ENCODE peak calls at places on chromosomes 11 and 22, in six cellular contexts. One of them, this sample, is unnamed. For H3K27me3, the result is how much of the 10 kb centered on the place peaks cover.

GRCh38 chr11:47631473-47631872 is 10.9 kb downstream of the MTCH2 start:
- DNase-seq in CD8-positive, alpha-beta T cell: no peak
- DNase-seq in WERI-Rb-1: no peak
- DNase-seq in MM.1S: no peak
- DNase-seq in fibroblast of lung: no peak
- DNase-seq in stomach: no peak
- DNase-seq in this sample: no peak

GRCh38 chr11:7967826-7968225 is 2.6 kb upstream of the NLRP10 start:
- DNase-seq in CD8-positive, alpha-beta T cell: no peak
- DNase-seq in WERI-Rb-1: no peak
- DNase-seq in MM.1S: no peak
- DNase-seq in fibroblast of lung: peak
- DNase-seq in stomach: no peak
- DNase-seq in this sample: no peak

GRCh38 chr11:110921742-110922200 is 209.5 kb upstream of the ARHGAP20 start:
- DNase-seq in CD8-positive, alpha-beta T cell: no peak
- DNase-seq in WERI-Rb-1: peak
- DNase-seq in MM.1S: no peak
- DNase-seq in fibroblast of lung: peak
- DNase-seq in stomach: peak
- DNase-seq in this sample: no peak

GRCh38 chr11:70860855-70861254 is 391.5 kb downstream of the SHANK2 start:
- DNase-seq in CD8-positive, alpha-beta T cell: no peak
- DNase-seq in WERI-Rb-1: peak
- DNase-seq in MM.1S: no peak
- DNase-seq in fibroblast of lung: no peak
- DNase-seq in stomach: no peak
- DNase-seq in this sample: no peak

GRCh38 chr11:86091566-86091965 is 22.7 kb upstream of the PICALM start:
- DNase-seq in CD8-positive, alpha-beta T cell: no peak
- DNase-seq in WERI-Rb-1: no peak
- DNase-seq in MM.1S: no peak
- DNase-seq in fibroblast of lung: peak
- DNase-seq in stomach: no peak
- DNase-seq in this sample: no peak

GRCh38 chr22:50305658-50306566 is 1.5 kb downstream of the PLXNB2 start:
- DNase-seq in CD8-positive, alpha-beta T cell: no peak
- DNase-seq in WERI-Rb-1: peak
- DNase-seq in MM.1S: no peak
- DNase-seq in fibroblast of lung: peak
- DNase-seq in stomach: peak
- DNase-seq in this sample: peak

GRCh38 chr11:88402784-88403183 is 65.2 kb upstream of the CTSC start:
- DNase-seq in CD8-positive, alpha-beta T cell: no peak
- DNase-seq in WERI-Rb-1: no peak
- DNase-seq in MM.1S: no peak
- DNase-seq in fibroblast of lung: peak
- DNase-seq in stomach: no peak
- DNase-seq in this sample: no peak

GRCh38 chr11:102267602-102268001 is 49.7 kb upstream of the BIRC3 start:
- DNase-seq in CD8-positive, alpha-beta T cell: no peak
- DNase-seq in WERI-Rb-1: no peak
- DNase-seq in MM.1S: no peak
- DNase-seq in fibroblast of lung: peak
- DNase-seq in stomach: no peak
- DNase-seq in this sample: no peak

GRCh38 chr22:49600891-49601431 is 226.7 kb downstream of the BRD1 start:
- DNase-seq in CD8-positive, alpha-beta T cell: peak
- DNase-seq in WERI-Rb-1: no peak
- DNase-seq in MM.1S: no peak
- DNase-seq in fibroblast of lung: no peak
- DNase-seq in stomach: no peak
- DNase-seq in this sample: no peak

GRCh38 chr11:33375688-33376311 is 118.6 kb downstream of the HIPK3 start:
- DNase-seq in CD8-positive, alpha-beta T cell: no peak
- DNase-seq in WERI-Rb-1: peak
- DNase-seq in MM.1S: peak
- DNase-seq in fibroblast of lung: peak
- DNase-seq in stomach: no peak
- DNase-seq in this sample: peak

GRCh38 chr22:37930952-37931440 is 22.4 kb downstream of the C22orf23 start:
- DNase-seq in CD8-positive, alpha-beta T cell: no peak
- DNase-seq in WERI-Rb-1: no peak
- DNase-seq in MM.1S: no peak
- DNase-seq in fibroblast of lung: no peak
- DNase-seq in stomach: no peak
- DNase-seq in this sample: no peak

GRCh38 chr11:127492025-127492424 is 491.5 kb upstream of the KIRREL3 start:
- DNase-seq in CD8-positive, alpha-beta T cell: no peak
- DNase-seq in WERI-Rb-1: no peak
- DNase-seq in MM.1S: no peak
- DNase-seq in fibroblast of lung: peak
- DNase-seq in stomach: no peak
- DNase-seq in this sample: no peak

GRCh38 chr11:128521697-128522062 is 65.7 kb downstream of the ETS1 start:
- DNase-seq in CD8-positive, alpha-beta T cell: peak
- DNase-seq in WERI-Rb-1: no peak
- DNase-seq in MM.1S: peak
- DNase-seq in fibroblast of lung: peak
- DNase-seq in stomach: no peak
- DNase-seq in this sample: peak

GRCh38 chr11:116865696-116866095 is 28.3 kb upstream of the APOA1 start:
- DNase-seq in CD8-positive, alpha-beta T cell: no peak
- DNase-seq in WERI-Rb-1: no peak
- DNase-seq in MM.1S: no peak
- DNase-seq in fibroblast of lung: no peak
- DNase-seq in stomach: no peak
- DNase-seq in this sample: no peak

GRCh38 chr11:36362902-36363301 is 66.8 kb downstream of the PRR5L start:
- DNase-seq in CD8-positive, alpha-beta T cell: no peak
- DNase-seq in WERI-Rb-1: no peak
- DNase-seq in MM.1S: no peak
- DNase-seq in fibroblast of lung: peak
- DNase-seq in stomach: no peak
- DNase-seq in this sample: no peak

GRCh38 chr11:134244593-134244992 is 8.6 kb downstream of the THYN1 start:
- DNase-seq in CD8-positive, alpha-beta T cell: no peak
- DNase-seq in WERI-Rb-1: no peak
- DNase-seq in MM.1S: peak
- DNase-seq in fibroblast of lung: no peak
- DNase-seq in stomach: no peak
- DNase-seq in this sample: no peak

GRCh38 chr22:47303161-47303890 is 540.9 kb downstream of the TBC1D22A start:
- DNase-seq in CD8-positive, alpha-beta T cell: no peak
- DNase-seq in WERI-Rb-1: no peak
- DNase-seq in MM.1S: no peak
- DNase-seq in fibroblast of lung: no peak
- DNase-seq in stomach: no peak
- DNase-seq in this sample: no peak

GRCh38 chr11:9755561-9755960 is 91.7 kb downstream of the SWAP70 start:
- DNase-seq in CD8-positive, alpha-beta T cell: no peak
- DNase-seq in WERI-Rb-1: no peak
- DNase-seq in MM.1S: no peak
- DNase-seq in fibroblast of lung: peak
- DNase-seq in stomach: no peak
- DNase-seq in this sample: no peak

GRCh38 chr11:60122414-60123036 is 34.1 kb downstream of the MS4A2 start:
- DNase-seq in CD8-positive, alpha-beta T cell: no peak
- DNase-seq in WERI-Rb-1: no peak
- DNase-seq in MM.1S: no peak
- DNase-seq in fibroblast of lung: no peak
- DNase-seq in stomach: no peak
- DNase-seq in this sample: no peak

GRCh38 chr11:60121259-60121658 is 32.8 kb downstream of the MS4A2 start:
- DNase-seq in CD8-positive, alpha-beta T cell: no peak
- DNase-seq in WERI-Rb-1: peak
- DNase-seq in MM.1S: no peak
- DNase-seq in fibroblast of lung: no peak
- DNase-seq in stomach: no peak
- DNase-seq in this sample: no peak

GRCh38 chr11:60116996-60117790 is 28.7 kb downstream of the MS4A2 start:
- DNase-seq in CD8-positive, alpha-beta T cell: no peak
- DNase-seq in WERI-Rb-1: no peak
- DNase-seq in MM.1S: no peak
- DNase-seq in fibroblast of lung: no peak
- DNase-seq in stomach: no peak
- DNase-seq in this sample: no peak

GRCh38 chr11:60118333-60118732 is 29.9 kb downstream of the MS4A2 start:
- DNase-seq in CD8-positive, alpha-beta T cell: no peak
- DNase-seq in WERI-Rb-1: no peak
- DNase-seq in MM.1S: no peak
- DNase-seq in fibroblast of lung: no peak
- DNase-seq in stomach: no peak
- DNase-seq in this sample: no peak

DNA sequence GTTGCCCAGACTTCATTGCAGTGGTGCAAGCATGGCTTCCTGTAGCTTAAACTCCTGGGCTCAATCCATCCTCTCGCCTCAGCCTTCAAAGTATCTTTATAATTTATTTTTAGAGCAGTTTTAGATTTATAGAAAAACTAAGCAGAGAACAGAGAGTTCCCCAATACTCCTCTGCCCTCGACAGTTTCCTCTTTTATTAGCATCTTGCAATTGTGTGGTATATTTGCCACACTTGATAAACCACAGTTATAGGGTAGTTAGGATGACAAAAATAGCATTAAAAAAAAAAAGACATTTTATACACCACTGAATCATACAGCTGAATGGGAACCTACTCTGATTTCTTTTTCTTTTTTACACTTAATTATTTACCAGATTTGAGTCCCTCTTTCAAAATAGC is 31.2 kb downstream of the MS4A2 start:
- DNase-seq in CD8-positive, alpha-beta T cell: no peak
- DNase-seq in WERI-Rb-1: no peak
- DNase-seq in MM.1S: no peak
- DNase-seq in fibroblast of lung: no peak
- DNase-seq in stomach: no peak
- DNase-seq in this sample: no peak
- H3K27ac ChIP-seq in CD8-positive, alpha-beta T cell: no peak
- H3K27ac ChIP-seq in WERI-Rb-1: no peak
- H3K27ac ChIP-seq in MM.1S: no peak
- H3K27ac ChIP-seq in fibroblast of lung: no peak
- H3K27ac ChIP-seq in stomach: no peak
- H3K27ac ChIP-seq in this sample: no peak

GRCh38 chr22:17769013-17769715 is 5.1 kb downstream of the BID start:
- DNase-seq in CD8-positive, alpha-beta T cell: no peak
- DNase-seq in WERI-Rb-1: no peak
- DNase-seq in MM.1S: no peak
- DNase-seq in fibroblast of lung: no peak
- DNase-seq in stomach: no peak
- DNase-seq in this sample: no peak
- TF ChIP-seq CTCF in CD8-positive, alpha-beta T cell: no peak
- TF ChIP-seq CTCF in WERI-Rb-1: no peak
- TF ChIP-seq CTCF in MM.1S: no peak
- TF ChIP-seq CTCF in fibroblast of lung: no peak
- TF ChIP-seq CTCF in stomach: no peak
- TF ChIP-seq CTCF in this sample: no peak

GRCh38 chr11:78161346-78161745 is 21.9 kb upstream of the ALG8 start:
- DNase-seq in CD8-positive, alpha-beta T cell: no peak
- DNase-seq in WERI-Rb-1: no peak
- DNase-seq in MM.1S: no peak
- DNase-seq in fibroblast of lung: no peak
- DNase-seq in stomach: no peak
- DNase-seq in this sample: no peak

GRCh38 chr11:78164471-78164870 is 24.0 kb downstream of the KCTD21 start:
- DNase-seq in CD8-positive, alpha-beta T cell: no peak
- DNase-seq in WERI-Rb-1: no peak
- DNase-seq in MM.1S: no peak
- DNase-seq in fibroblast of lung: no peak
- DNase-seq in stomach: no peak
- DNase-seq in this sample: no peak

GRCh38 chr11:78160557-78160956 is 21.1 kb upstream of the ALG8 start:
- DNase-seq in CD8-positive, alpha-beta T cell: no peak
- DNase-seq in WERI-Rb-1: no peak
- DNase-seq in MM.1S: no peak
- DNase-seq in fibroblast of lung: no peak
- DNase-seq in stomach: no peak
- DNase-seq in this sample: no peak

GRCh38 chr11:78163828-78164227 is 24.4 kb upstream of the ALG8 start:
- DNase-seq in CD8-positive, alpha-beta T cell: no peak
- DNase-seq in WERI-Rb-1: no peak
- DNase-seq in MM.1S: no peak
- DNase-seq in fibroblast of lung: no peak
- DNase-seq in stomach: no peak
- DNase-seq in this sample: no peak

DNA sequence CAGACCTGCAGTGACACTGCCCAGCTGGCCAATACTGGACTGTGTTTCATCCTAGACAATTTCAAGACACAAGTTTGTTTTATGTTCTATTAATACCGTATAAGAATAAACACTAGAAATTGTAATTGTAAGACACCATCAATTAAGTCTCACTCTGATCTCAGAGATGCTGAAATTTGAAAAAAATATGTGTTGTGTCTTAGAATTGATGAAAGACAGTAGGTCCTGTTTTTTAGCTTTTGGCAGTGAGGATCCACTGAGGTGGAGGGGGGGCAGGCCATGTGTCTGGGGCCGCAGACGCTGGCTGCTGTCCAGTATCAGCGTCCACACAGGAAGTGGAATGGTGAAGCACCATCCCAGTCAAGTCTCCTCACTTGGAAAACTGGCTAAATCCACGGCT is 22.5 kb upstream of the ALG8 start:
- DNase-seq in CD8-positive, alpha-beta T cell: no peak
- DNase-seq in WERI-Rb-1: no peak
- DNase-seq in MM.1S: no peak
- DNase-seq in fibroblast of lung: peak
- DNase-seq in stomach: no peak
- DNase-seq in this sample: peak
- H3K27me3 ChIP-seq in CD8-positive, alpha-beta T cell: under half
- H3K27me3 ChIP-seq in WERI-Rb-1: under half
- H3K27me3 ChIP-seq in MM.1S: under half
- H3K27me3 ChIP-seq in fibroblast of lung: under half
- H3K27me3 ChIP-seq in stomach: under half
- H3K27me3 ChIP-seq in this sample: under half

DNA sequence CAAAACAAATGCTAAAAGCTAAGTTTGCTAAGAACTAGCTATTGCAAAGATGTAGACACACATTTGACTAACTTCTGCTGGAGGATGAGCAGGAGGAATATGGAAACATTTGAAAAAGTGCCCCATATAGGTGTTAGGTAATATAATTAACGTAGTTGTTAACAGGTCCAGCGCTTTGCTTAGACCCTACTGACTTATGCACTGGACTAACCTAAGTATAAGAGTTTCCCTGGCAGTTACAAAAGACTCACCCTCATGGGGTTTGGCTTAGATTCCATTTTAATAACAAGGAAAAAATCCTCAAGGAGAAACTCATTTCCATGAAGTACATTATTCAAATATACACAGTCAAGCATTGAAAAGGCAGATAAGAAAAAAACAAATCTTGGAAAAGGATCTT is 27.8 kb downstream of the CDON start:
- DNase-seq in CD8-positive, alpha-beta T cell: no peak
- DNase-seq in WERI-Rb-1: no peak
- DNase-seq in MM.1S: no peak
- DNase-seq in fibroblast of lung: peak
- DNase-seq in stomach: no peak
- DNase-seq in this sample: no peak
- H3K27ac ChIP-seq in CD8-positive, alpha-beta T cell: no peak
- H3K27ac ChIP-seq in WERI-Rb-1: no peak
- H3K27ac ChIP-seq in MM.1S: no peak
- H3K27ac ChIP-seq in fibroblast of lung: no peak
- H3K27ac ChIP-seq in stomach: no peak
- H3K27ac ChIP-seq in this sample: no peak

This sample was measured in dorsolateral prefrontal cortex.